ENCODE peak calls at places on chromosomes 2 and 18, in five cellular contexts. K, F, E, G and Q are unnamed samples.

GRCh38 chr2:201403904-201404303 is 46.8 kb upstream of the FLACC1 start:
- DNase-seq in K (peak; percentile 20), F (peak; percentile 66), E (no peak), G (no peak), Q (no peak)

GRCh38 chr2:66717491-66717890 is 282.6 kb downstream of the MEIS1 start:
- DNase-seq in K (no peak), F (no peak), E (no peak), G (no peak), Q (no peak)

GRCh38 chr2:31446848-31447247 is 32.3 kb upstream of the XDH start:
- DNase-seq in K (no peak), F (no peak), E (no peak), G (no peak), Q (no peak)

GRCh38 chr2:182324665-182325064 is 102.2 kb downstream of the PDE1A start:
- DNase-seq in K (no peak), F (peak; percentile 84), E (no peak), G (no peak), Q (no peak)

GRCh38 chr2:95722331-95722730 is 130.5 kb downstream of the TRIM43 start:
- DNase-seq in K (no peak), F (no peak), E (no peak), G (no peak), Q (no peak)

GRCh38 chr2:184599875-184600227 is 1.5 kb downstream of the ZNF804A start:
- DNase-seq in K (no peak), F (peak; percentile 34), E (no peak), G (no peak), Q (peak; percentile 81)

GRCh38 chr18:48017625-48018024 is 87.2 kb upstream of the SMAD2 start:
- DNase-seq in K (no peak), F (no peak), E (no peak), G (no peak), Q (no peak)

GRCh38 chr2:28543316-28544068 is 47.6 kb downstream of the PLB1 start:
- DNase-seq in K (no peak), F (no peak), E (no peak), G (no peak), Q (no peak)

GRCh38 chr2:223970343-223971128 is 13.3 kb downstream of the MRPL44 start:
- DNase-seq in K (peak; percentile 64), F (peak; percentile 76), E (peak; percentile 49), G (no peak), Q (peak; percentile 88)

GRCh38 chr2:45483997-45484396 is 127.1 kb downstream of the SRBD1 start:
- DNase-seq in K (no peak), F (no peak), E (peak; percentile 4), G (no peak), Q (no peak)

GRCh38 chr2:182186132-182186735 is 200.6 kb downstream of the PPP1R1C start:
- DNase-seq in K (peak; percentile 34), F (peak; percentile 67), E (peak; percentile 27), G (no peak), Q (peak; percentile 83)

GRCh38 chr2:114699423-114699944 is 257.0 kb downstream of the DPP10 start:
- DNase-seq in K (no peak), F (no peak), E (no peak), G (no peak), Q (no peak)

GRCh38 chr18:23650963-23651927 is 11.5 kb downstream of the ANKRD29 start:
- DNase-seq in K (no peak), F (peak; percentile 51), E (no peak), G (no peak), Q (no peak)

GRCh38 chr2:157124731-157125130 is 132.8 kb upstream of the GALNT5 start:
- DNase-seq in K (no peak), F (no peak), E (no peak), G (no peak), Q (no peak)

GRCh38 chr2:106316937-106317336 is 122.8 kb upstream of the UXS1 start:
- DNase-seq in K (no peak), F (no peak), E (no peak), G (no peak), Q (no peak)

GRCh38 chr2:185137700-185138099 is 539.4 kb downstream of the ZNF804A start:
- DNase-seq in K (no peak), F (no peak), E (no peak), G (no peak), Q (no peak)

GRCh38 chr2:97761192-97761591 is 47.8 kb downstream of the ZAP70 start:
- DNase-seq in K (no peak), F (no peak), E (no peak), G (no peak), Q (no peak)

GRCh38 chr18:39497819-39498218 is 1932.2 kb upstream of the CELF4 start:
- DNase-seq in K (no peak), F (no peak), E (no peak), G (no peak), Q (no peak)

GRCh38 chr18:37249895-37250618 is 315.5 kb downstream of the CELF4 start:
- DNase-seq in K (no peak), F (no peak), E (no peak), G (no peak), Q (no peak)
- H4K20me1 ChIP-seq in K (no peaks in the 10 kb centered on the region), F (no peaks in the 10 kb centered on the region), E (no peaks in the 10 kb centered on the region), G (no peaks in the 10 kb centered on the region), Q (no peaks in the 10 kb centered on the region)

GRCh38 chr2:176123847-176124273 is 1.3 kb downstream of the HOXD9 start:
- DNase-seq in K (no peak), F (no peak), E (no peak), G (peak; percentile 23), Q (no peak)
- H3K9ac ChIP-seq in K (no peak overlapping the region), F (no peak overlapping the region), E (no peak overlapping the region), G (no peak overlapping the region), Q (no peak overlapping the region)

GRCh38 chr2:171158790-171159325 is 1.8 kb downstream of the TLK1 start:
- DNase-seq in K (peak; percentile 35), F (no peak), E (no peak), G (no peak), Q (peak; percentile 47)
- H4K20me1 ChIP-seq in K (peaks cover 47% of the 10 kb centered on the region), F (peaks cover 25% of the 10 kb centered on the region), E (peaks cover 4% of the 10 kb centered on the region), G (no peaks in the 10 kb centered on the region), Q (peaks cover 39% of the 10 kb centered on the region)

GRCh38 chr2:43708178-43708577 is 31.9 kb upstream of the C1GALT1C1L start:
- DNase-seq in K (no peak), F (no peak), E (no peak), G (no peak), Q (no peak)

GRCh38 chr2:43714164-43714563 is 37.9 kb upstream of the C1GALT1C1L start:
- DNase-seq in K (no peak), F (peak; percentile 73), E (no peak), G (no peak), Q (no peak)

GRCh38 chr2:43707255-43707654 is 31.0 kb upstream of the C1GALT1C1L start:
- DNase-seq in K (no peak), F (peak; percentile 71), E (no peak), G (no peak), Q (no peak)

GRCh38 chr2:43708891-43709290 is 32.7 kb upstream of the C1GALT1C1L start:
- DNase-seq in K (no peak), F (no peak), E (no peak), G (no peak), Q (no peak)
- H3K9ac ChIP-seq in K (no peak overlapping the region), F (no peak overlapping the region), E (no peak overlapping the region), G (no peak overlapping the region), Q (no peak overlapping the region)